ENCODE peak calls at places on chromosomes 11 and 22, in six cellular contexts. W is PC-3, D is HCT116, C is SK-N-SH, X is GM23248, H is hepatocyte. F is an unnamed sample. For H3K27me3, the result is how much of the 10 kb centered on the place peaks cover.

GRCh38 chr22:27603111-27603822 is 198.3 kb downstream of the MN1 start:
- DNase-seq in H (no peak), X (no peak), D (no peak), W (no peak), C (no peak), F (no peak)

GRCh38 chr11:63906585-63906984 is 10.4 kb downstream of the RCOR2 start:
- DNase-seq in W (peak), C (peak), H (peak), X (peak), D (no peak), F (no peak)

GRCh38 chr11:76860539-76861475 is at the start of gene ACER3:
- DNase-seq in W (peak), H (peak), X (peak), C (peak), D (peak), F (peak)

GRCh38 chr22:26460202-26460601 is 23.4 kb downstream of the HPS4 start:
- DNase-seq in D (no peak), X (no peak), H (no peak), C (no peak), W (no peak), F (no peak)

GRCh38 chr11:70050243-70050642 is 27.9 kb upstream of the ANO1 start:
- DNase-seq in C (no peak), X (no peak), H (no peak), W (no peak), D (no peak), F (no peak)

GRCh38 chr11:93591247-93591898 is 48.2 kb upstream of the SMCO4 start:
- DNase-seq in C (no peak), W (peak), D (peak), X (peak), H (no peak), F (no peak)

GRCh38 chr11:65793144-65793581 is 6.3 kb downstream of the OVOL1 start:
- DNase-seq in H (peak), W (peak), C (peak), X (no peak), D (no peak), F (no peak)

GRCh38 chr11:73361953-73362776 is 14.0 kb upstream of the RELT start:
- DNase-seq in C (peak), H (no peak), W (no peak), D (peak), X (no peak), F (no peak)

GRCh38 chr11:86072211-86072610 is 3.3 kb upstream of the PICALM start:
- DNase-seq in C (no peak), W (no peak), H (no peak), X (peak), D (no peak), F (no peak)

GRCh38 chr11:86069408-86070086 is 663 bp upstream of the PICALM start:
- DNase-seq in H (peak), D (peak), C (peak), W (peak), X (peak), F (no peak)

GRCh38 chr11:86068138-86068861 is 584 bp downstream of the PICALM start:
- DNase-seq in D (no peak), H (peak), X (peak), W (peak), C (peak), F (peak)

GRCh38 chr11:86068951-86069407 is at the start of gene PICALM:
- DNase-seq in H (peak), C (peak), X (peak), D (peak), W (peak), F (peak)

DNA sequence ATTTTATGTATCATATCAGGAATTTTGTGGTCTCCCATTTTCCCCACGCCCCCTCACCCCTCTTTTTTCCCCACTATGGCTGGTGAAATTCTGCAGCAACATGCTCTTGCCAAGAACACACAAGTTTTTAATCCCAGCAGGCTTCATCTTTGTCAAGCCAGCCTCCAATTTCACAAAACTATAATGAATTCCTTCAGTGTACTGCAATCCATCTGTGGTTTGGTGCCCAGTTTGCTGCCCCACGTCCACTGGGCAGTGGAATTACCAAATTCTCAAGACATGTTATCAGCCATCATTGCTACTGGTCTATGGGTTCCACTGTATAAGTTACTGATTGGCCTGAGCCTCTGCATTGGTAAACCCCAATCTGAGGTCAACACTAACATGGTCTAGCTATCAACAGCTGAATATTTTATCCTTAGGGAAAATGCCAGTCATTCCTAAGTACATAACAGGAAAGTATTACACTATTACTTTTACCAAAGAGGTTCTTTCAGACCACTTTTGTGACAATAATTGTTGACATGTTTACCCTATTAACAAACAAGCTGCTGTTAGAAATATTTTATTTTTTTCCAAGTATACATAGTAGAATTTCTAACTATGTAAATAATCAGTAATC is 1.7 kb upstream of the PICALM start:
- DNase-seq in X (peak), H (no peak), W (no peak), C (no peak), D (no peak), F (no peak)
- TF ChIP-seq EZH2phosphoT487 in X (no peak), H (no peak), W (no peak), C (no peak), D (no peak), F (no peak)

DNA sequence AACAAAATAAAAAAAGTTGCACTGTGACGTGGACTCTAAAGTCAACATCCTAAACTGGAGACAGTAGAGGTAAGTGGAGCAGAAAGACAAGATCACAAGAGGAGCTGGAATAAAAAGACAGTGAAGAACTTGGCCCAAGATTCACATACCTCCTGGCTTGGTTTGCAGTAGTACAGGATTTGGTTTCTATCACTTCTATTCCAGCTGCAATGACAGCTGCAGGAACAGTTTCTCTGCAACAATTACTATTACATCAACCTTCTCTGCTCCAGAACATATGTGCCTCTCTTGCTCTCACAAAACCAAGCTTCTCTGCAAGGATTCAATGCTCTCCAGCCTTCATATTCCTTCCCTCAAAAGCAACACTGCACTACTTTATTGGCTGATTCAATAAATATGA is 7.8 kb upstream of the KDM2A start:
- DNase-seq in D (no peak), C (no peak), H (no peak), W (no peak), X (peak), F (no peak)
- H3K4me3 ChIP-seq in D (no peak), C (no peak), H (no peak), W (no peak), X (no peak), F (no peak)

GRCh38 chr22:46410291-46410808 is 74.8 kb downstream of the TRMU start:
- DNase-seq in H (no peak), C (no peak), D (no peak), W (no peak), X (no peak), F (no peak)
- H3K27me3 ChIP-seq in H (under half), C (under half), D (under half), W (under half), X (under half), F (half or more)

GRCh38 chr11:62676698-62677097 is 2.2 kb downstream of the UBXN1 start:
- DNase-seq in X (peak), H (no peak), D (no peak), W (no peak), C (no peak), F (no peak)
- TF ChIP-seq EZH2phosphoT487 in X (no peak), H (no peak), D (no peak), W (no peak), C (no peak), F (no peak)

GRCh38 chr11:79678780-79679468 is 238.1 kb upstream of the TENM4 start:
- DNase-seq in C (peak), D (no peak), H (no peak), X (no peak), W (no peak), F (no peak)
- H3K4me3 ChIP-seq in C (no peak), D (no peak), H (no peak), X (no peak), W (no peak), F (no peak)

DNA sequence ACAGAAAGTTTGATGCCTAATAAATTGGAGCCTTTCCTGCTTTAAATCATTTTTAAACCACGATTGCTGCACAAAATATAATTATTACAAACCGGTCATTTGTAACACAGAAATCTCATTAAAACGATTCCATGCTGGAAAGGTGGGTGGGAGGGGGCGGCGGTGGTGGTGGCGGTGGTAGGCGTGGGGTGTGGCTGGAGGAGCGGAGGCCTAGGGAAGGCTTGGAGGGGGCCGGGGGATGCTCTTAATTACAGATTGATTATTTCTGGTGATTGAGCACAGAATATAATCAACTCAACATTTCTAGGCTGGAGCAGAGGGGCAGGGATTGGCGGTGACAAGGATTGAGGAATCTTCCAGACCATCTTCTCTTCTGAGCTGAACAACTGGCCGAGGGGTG is 157.5 kb downstream of the TRIM29 start:
- DNase-seq in D (no peak), W (no peak), C (no peak), H (no peak), X (no peak), F (no peak)
- H3K27me3 ChIP-seq in D (under half), W (half or more), C (under half), H (under half), X (half or more), F (under half)

GRCh38 chr22:49123621-49124192 is 704.0 kb downstream of the BRD1 start:
- DNase-seq in X (no peak), D (no peak), W (no peak), C (no peak), H (no peak), F (no peak)

GRCh38 chr22:49115186-49115585 is 712.5 kb downstream of the BRD1 start:
- DNase-seq in C (no peak), W (no peak), H (no peak), D (no peak), X (no peak), F (no peak)

GRCh38 chr22:49116021-49116420 is 711.7 kb downstream of the BRD1 start:
- DNase-seq in X (no peak), D (no peak), H (no peak), W (no peak), C (no peak), F (no peak)

GRCh38 chr22:49116486-49116885 is 711.2 kb downstream of the BRD1 start:
- DNase-seq in C (no peak), D (no peak), X (no peak), W (no peak), H (no peak), F (no peak)

GRCh38 chr22:49119551-49119952 is 708.1 kb downstream of the BRD1 start:
- DNase-seq in W (no peak), D (no peak), X (no peak), H (peak), C (no peak), F (no peak)
- TF ChIP-seq EZH2phosphoT487 in W (no peak), D (no peak), X (no peak), H (no peak), C (no peak), F (no peak)